ENCODE peak calls at places on chromosomes 4 and X, in seven cellular contexts. F, Z, G, E, X, B and Q are unnamed samples.

GRCh38 chr4:54784188-54784671 is 126.5 kb downstream of the KIT start:
- DNase-seq in X (peak; percentile 87), Z (no peak), F (peak; percentile 93), E (peak; percentile 96), B (no peak), G (no peak), Q (peak; percentile 75)

GRCh38 chrX:96685205-96686099 is 810 bp downstream of the DIAPH2 start:
- DNase-seq in E (peak; percentile 56), Z (peak; percentile 40), F (peak; percentile 68), G (peak; percentile 55), B (peak; percentile 37), X (peak; percentile 21), Q (peak; percentile 74)

GRCh38 chrX:17590892-17591740 is 146.2 kb upstream of the SCML1 start:
- DNase-seq in G (peak; percentile 79), X (peak; percentile 24), Z (peak; percentile 69), E (peak; percentile 94), F (peak; percentile 75), B (no peak), Q (no peak)

GRCh38 chr4:87030606-87031441 is 96.0 kb downstream of the AFF1 start:
- DNase-seq in G (no peak), B (no peak), Z (peak; percentile 95), X (no peak), F (no peak), E (peak; percentile 46), Q (no peak)

GRCh38 chr4:16864199-16864598 is 34.2 kb downstream of the LDB2 start:
- DNase-seq in E (no peak), Z (no peak), B (no peak), X (no peak), F (no peak), G (no peak), Q (no peak)

GRCh38 chrX:41906515-41907165 is 16.7 kb downstream of the CASK start:
- DNase-seq in F (no peak), Z (no peak), X (no peak), E (no peak), B (no peak), G (peak; percentile 37), Q (no peak)

GRCh38 chr4:82123934-82124333 is 249.9 kb downstream of the HNRNPD start:
- DNase-seq in G (no peak), E (no peak), X (no peak), Z (peak; percentile 40), F (no peak), B (peak; percentile 45), Q (no peak)

GRCh38 chr4:101306225-101306624 is 41.1 kb downstream of the PPP3CA start:
- DNase-seq in B (no peak), E (no peak), X (no peak), G (no peak), Z (no peak), F (no peak), Q (peak; percentile 66)

GRCh38 chrX:139058831-139059495 is 347.4 kb upstream of the FGF13 start:
- DNase-seq in G (peak; percentile 93), X (no peak), F (no peak), Z (no peak), E (no peak), B (no peak), Q (no peak)

GRCh38 chrX:139758809-139759208 is 50.8 kb upstream of the MCF2 start:
- DNase-seq in Z (no peak), G (no peak), B (no peak), X (no peak), F (no peak), E (no peak), Q (no peak)

GRCh38 chr4:16583764-16584163 is 314.7 kb downstream of the LDB2 start:
- DNase-seq in B (no peak), G (peak; percentile 90), Z (no peak), X (no peak), F (peak; percentile 26), E (no peak), Q (no peak)

GRCh38 chr4:85952518-85952917 is 407.3 kb downstream of the MAPK10 start:
- DNase-seq in Z (no peak), G (peak; percentile 79), X (no peak), F (no peak), B (no peak), E (peak; percentile 73), Q (no peak)

GRCh38 chr4:140095694-140096482 is 58.1 kb downstream of the MAML3 start:
- DNase-seq in F (peak; percentile 64), G (peak; percentile 75), X (peak; percentile 33), E (peak; percentile 97), B (peak; percentile 72), Z (peak; percentile 48), Q (no peak)

GRCh38 chr4:13294961-13295605 is 189.1 kb downstream of the RAB28 start:
- DNase-seq in X (no peak), G (peak; percentile 6), F (no peak), Z (no peak), B (no peak), E (no peak), Q (no peak)

GRCh38 chr4:13302876-13303275 is 181.3 kb downstream of the RAB28 start:
- DNase-seq in X (no peak), G (no peak), Z (no peak), F (no peak), E (peak; percentile 27), B (no peak), Q (no peak)

GRCh38 chr4:13299343-13299742 is 184.8 kb downstream of the RAB28 start:
- DNase-seq in E (no peak), B (no peak), G (no peak), X (no peak), F (no peak), Z (no peak), Q (no peak)

GRCh38 chr4:13298655-13299054 is 185.5 kb downstream of the RAB28 start:
- DNase-seq in E (peak; percentile 33), Z (no peak), G (no peak), B (no peak), X (no peak), F (no peak), Q (no peak)
- H3K4me3 ChIP-seq in E (no peak overlapping the region), Z (no peak overlapping the region), G (no peak overlapping the region), B (no peak overlapping the region), X (no peak overlapping the region), F (no peak overlapping the region), Q (no peak overlapping the region)

DNA sequence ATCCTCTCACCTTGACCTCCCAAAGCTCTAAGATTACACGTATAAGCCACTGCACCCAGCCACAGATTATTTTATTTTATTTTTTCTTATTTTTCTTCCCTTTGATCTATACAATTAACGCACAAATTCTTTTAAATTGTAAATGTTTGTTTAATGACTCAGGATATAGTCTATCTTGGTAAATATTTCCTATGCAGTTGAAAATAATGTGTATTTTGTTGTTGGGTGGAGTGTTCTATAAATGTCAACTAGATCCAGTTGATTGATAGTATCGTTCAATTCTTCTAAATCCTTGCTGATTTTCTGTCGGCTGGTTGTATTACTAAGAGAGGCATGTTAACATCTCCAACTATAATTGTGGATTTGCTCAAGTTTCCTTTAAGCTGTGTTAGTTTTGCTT is 92.0 kb downstream of the TRAPPC11 start:
- DNase-seq in E (no peak), F (no peak), Z (no peak), X (no peak), G (peak; percentile 84), B (no peak), Q (no peak)
- H3K4me1 ChIP-seq in E (no peaks in the 10 kb centered on the region), F (no peaks in the 10 kb centered on the region), Z (no peaks in the 10 kb centered on the region), X (peaks cover 9% of the 10 kb centered on the region), G (peaks cover 41% of the 10 kb centered on the region), B (no peaks in the 10 kb centered on the region), Q (no peaks in the 10 kb centered on the region)

DNA sequence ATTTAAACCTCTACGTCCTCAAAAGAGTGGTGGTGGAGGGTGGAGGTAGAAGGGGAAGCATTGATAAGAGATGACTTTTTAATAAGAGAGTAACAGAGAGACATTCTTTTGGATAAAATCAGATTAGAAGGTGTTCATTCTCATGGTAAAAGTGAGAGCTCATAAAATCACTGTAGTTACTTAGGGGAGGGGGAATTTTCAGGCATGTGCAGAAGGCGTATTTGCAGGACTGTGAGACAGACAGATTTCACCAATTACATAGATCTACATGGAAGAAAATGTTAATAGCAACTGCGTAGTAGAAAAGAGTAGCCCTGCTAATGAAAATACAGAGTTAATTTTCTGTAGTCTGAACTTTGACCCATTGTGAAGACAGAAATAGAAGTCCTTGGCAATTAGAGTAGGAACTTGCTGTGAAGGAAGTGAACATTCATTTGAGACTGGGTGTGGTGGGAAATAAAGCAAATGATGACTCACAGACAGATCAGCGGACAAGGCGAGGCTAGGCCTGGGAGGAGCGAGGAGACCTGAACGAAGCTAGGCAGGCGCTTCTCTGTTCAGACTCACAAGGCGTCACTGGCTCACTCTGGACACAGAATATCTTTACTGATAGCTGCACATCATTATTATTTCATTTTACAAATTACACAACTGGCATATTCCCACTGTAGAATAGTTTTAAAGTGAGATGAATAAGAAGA is 57.2 kb upstream of the FAM9C start:
- DNase-seq in B (no peak), F (peak; percentile 83), Z (no peak), E (peak; percentile 93), G (peak; percentile 91), X (peak; percentile 54), Q (peak; percentile 71)
- H3K4me3 ChIP-seq in B (no peak overlapping the region), F (no peak overlapping the region), Z (no peak overlapping the region), E (no peak overlapping the region), G (peak overlapping the region; percentile 4), X (no peak overlapping the region), Q (no peak overlapping the region)

DNA sequence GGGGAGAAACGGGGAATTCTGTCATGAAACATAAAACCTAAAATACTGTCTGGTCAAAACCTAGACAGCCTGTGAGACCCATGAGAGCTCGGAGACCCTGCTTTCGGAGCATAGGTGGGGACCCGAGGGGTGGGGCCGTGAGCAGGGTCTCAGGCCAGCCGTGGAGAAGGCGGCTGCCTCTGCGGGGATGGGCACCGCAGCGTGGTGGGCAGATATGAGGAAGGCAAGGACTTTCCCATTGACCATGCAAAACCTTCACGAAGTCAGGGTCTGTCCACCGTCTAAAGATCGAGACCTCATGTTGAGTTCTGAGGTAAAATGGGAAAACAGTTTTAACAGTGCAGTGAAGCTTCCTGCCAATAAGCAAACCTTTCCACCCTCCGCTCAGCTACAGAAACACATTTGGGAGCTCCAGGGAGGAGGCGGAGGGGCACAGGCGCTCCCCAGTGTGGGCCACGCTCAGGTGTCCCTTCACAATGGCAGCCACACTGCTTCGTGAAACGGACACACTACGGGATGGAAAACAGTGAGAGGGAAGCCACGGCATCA is 74.4 kb downstream of the SORBS2 start:
- DNase-seq in F (no peak), B (no peak), G (no peak), Z (no peak), E (no peak), X (no peak), Q (no peak)
- H3K4me1 ChIP-seq in F (peaks cover 13% of the 10 kb centered on the region), B (no peaks in the 10 kb centered on the region), G (no peaks in the 10 kb centered on the region), Z (peaks cover 2% of the 10 kb centered on the region), E (peaks cover 8% of the 10 kb centered on the region), X (peaks cover 92% of the 10 kb centered on the region), Q (peaks cover 13% of the 10 kb centered on the region)

GRCh38 chr4:171896426-171896825 is 83.2 kb downstream of the GALNTL6 start:
- DNase-seq in G (no peak), F (no peak), Z (peak; percentile 40), X (no peak), E (no peak), B (no peak), Q (no peak)
- H3K4me3 ChIP-seq in G (no peak overlapping the region), F (no peak overlapping the region), Z (no peak overlapping the region), X (no peak overlapping the region), E (no peak overlapping the region), B (no peak overlapping the region), Q (no peak overlapping the region)

DNA sequence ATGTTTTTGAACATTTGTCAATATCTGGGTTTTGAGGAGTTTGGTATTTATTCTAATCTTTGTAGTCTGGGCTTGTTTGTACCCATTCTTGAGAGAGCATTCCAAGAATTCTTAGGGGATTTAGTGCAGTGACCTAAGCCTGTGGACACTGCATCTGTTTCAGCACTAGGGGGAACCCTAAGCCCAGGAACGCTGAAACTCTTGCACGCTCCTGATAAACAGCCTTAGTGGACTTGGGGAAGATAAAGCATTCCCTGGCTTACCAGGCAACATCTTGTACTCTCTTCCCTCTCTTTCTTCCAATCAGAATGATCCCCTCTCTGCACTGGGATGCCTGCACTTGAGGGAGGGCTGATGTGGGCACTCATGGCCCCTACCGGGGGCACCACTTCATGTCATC is 654.9 kb upstream of the HTR2C start:
- DNase-seq in F (no peak), E (peak; percentile 0), B (no peak), X (no peak), G (peak; percentile 44), Z (peak; percentile 92), Q (no peak)
- H3K4me1 ChIP-seq in F (no peaks in the 10 kb centered on the region), E (no peaks in the 10 kb centered on the region), B (no peaks in the 10 kb centered on the region), X (no peaks in the 10 kb centered on the region), G (no peaks in the 10 kb centered on the region), Z (no peaks in the 10 kb centered on the region), Q (no peaks in the 10 kb centered on the region)